ENCODE peak calls at places on chromosomes 5 and 9, in four cellular contexts. D is CD8-positive, alpha-beta T cell; C is uterus; V is neural progenitor cell. T is an unnamed sample.

GRCh38 chr9:130446111-130446861 is 1.5 kb downstream of the ASS1 start:
- DNase-seq in V (peak), C (peak), D (no peak), T (peak)

GRCh38 chr9:93061791-93062299 is 3.3 kb downstream of the SUSD3 start:
- DNase-seq in D (no peak), V (peak), C (no peak), T (no peak)

GRCh38 chr9:93134018-93134739 is at the start of gene NINJ1:
- DNase-seq in C (peak), D (peak), V (peak), T (peak)

GRCh38 chr5:137248476-137248970 is 250.6 kb downstream of the SPOCK1 start:
- DNase-seq in V (no peak), D (no peak), C (no peak), T (no peak)

GRCh38 chr5:96961053-96961452 is 25.2 kb downstream of the LNPEP start:
- DNase-seq in D (no peak), C (no peak), V (no peak), T (no peak)

GRCh38 chr9:71704806-71705205 is 63.5 kb downstream of the CEMIP2 start:
- DNase-seq in D (no peak), V (no peak), C (no peak), T (no peak)

GRCh38 chr5:1315709-1316587 is 21.1 kb upstream of the TERT start:
- DNase-seq in V (peak), D (peak), C (peak), T (peak)

GRCh38 chr5:39616131-39616530 is 191.4 kb upstream of the DAB2 start:
- DNase-seq in D (no peak), V (no peak), C (no peak), T (no peak)

GRCh38 chr9:110809038-110809595 is 140.5 kb downstream of the MUSK start:
- DNase-seq in C (no peak), D (no peak), V (no peak), T (no peak)

GRCh38 chr9:35262064-35262463 is 100.3 kb downstream of the UNC13B start:
- DNase-seq in C (no peak), V (no peak), D (no peak), T (no peak)

GRCh38 chr9:89525673-89526374 is 27.9 kb upstream of the SEMA4D start:
- DNase-seq in C (no peak), D (no peak), V (no peak), T (peak)

GRCh38 chr5:125190232-125191051 is 444.0 kb upstream of the ZNF608 start:
- DNase-seq in D (no peak), V (no peak), C (no peak), T (no peak)

GRCh38 chr5:158482201-158482600 is 617.5 kb downstream of the EBF1 start:
- DNase-seq in D (no peak), V (no peak), C (no peak), T (no peak)

GRCh38 chr9:124429530-124429867 is 14.3 kb upstream of the PSMB7 start:
- DNase-seq in V (no peak), D (no peak), C (no peak), T (no peak)

GRCh38 chr9:90906316-90907055 is 104.9 kb downstream of the SYK start:
- DNase-seq in D (no peak), C (no peak), V (no peak), T (no peak)

GRCh38 chr9:5574998-5575397 is 53.9 kb upstream of the RIC1 start:
- DNase-seq in D (no peak), C (no peak), V (peak), T (no peak)

GRCh38 chr5:36494028-36494427 is 112.4 kb upstream of the SLC1A3 start:
- DNase-seq in D (no peak), V (no peak), C (no peak), T (no peak)

GRCh38 chr5:73821003-73821402 is 195.0 kb downstream of the ARHGEF28 start:
- DNase-seq in D (no peak), C (no peak), V (no peak), T (no peak)

GRCh38 chr9:36161187-36161586 is 8.0 kb upstream of the CCIN start:
- DNase-seq in D (no peak), V (no peak), C (no peak), T (peak)

DNA sequence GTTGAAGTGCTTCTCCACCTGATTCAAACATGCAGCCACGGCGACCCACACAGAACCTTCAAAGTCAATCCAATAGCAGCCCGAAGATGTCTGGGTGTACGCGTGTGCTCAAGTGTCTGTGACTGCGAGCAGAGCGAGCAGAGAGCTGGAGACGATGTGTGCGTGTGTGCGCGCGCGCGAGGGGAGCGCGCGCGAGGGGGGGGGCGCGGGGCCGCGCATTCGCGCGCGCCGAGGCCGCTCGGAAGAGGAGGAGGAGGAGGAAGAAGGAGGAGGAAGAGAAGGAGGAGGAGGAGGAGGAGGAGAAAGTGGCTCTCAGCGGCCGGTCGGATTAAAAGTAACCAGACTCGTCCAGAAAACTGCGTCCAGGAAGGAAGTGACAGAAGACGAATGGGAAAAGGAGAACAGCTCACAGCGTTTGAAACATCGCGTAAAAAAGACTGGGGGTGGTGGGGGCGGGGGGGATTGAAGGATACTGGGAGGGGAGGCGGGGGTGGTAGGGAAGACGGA is at the start of gene MEF2C:
- DNase-seq in C (peak), D (no peak), V (peak), T (peak)
- H3K27ac ChIP-seq in C (peak), D (no peak), V (no peak), T (peak)

GRCh38 chr5:131377785-131378325 is 114.0 kb downstream of the CDC42SE2 start:
- DNase-seq in C (no peak), D (no peak), V (no peak), T (no peak)
- H3K27ac ChIP-seq in C (no peak), D (peak), V (no peak), T (no peak)

DNA sequence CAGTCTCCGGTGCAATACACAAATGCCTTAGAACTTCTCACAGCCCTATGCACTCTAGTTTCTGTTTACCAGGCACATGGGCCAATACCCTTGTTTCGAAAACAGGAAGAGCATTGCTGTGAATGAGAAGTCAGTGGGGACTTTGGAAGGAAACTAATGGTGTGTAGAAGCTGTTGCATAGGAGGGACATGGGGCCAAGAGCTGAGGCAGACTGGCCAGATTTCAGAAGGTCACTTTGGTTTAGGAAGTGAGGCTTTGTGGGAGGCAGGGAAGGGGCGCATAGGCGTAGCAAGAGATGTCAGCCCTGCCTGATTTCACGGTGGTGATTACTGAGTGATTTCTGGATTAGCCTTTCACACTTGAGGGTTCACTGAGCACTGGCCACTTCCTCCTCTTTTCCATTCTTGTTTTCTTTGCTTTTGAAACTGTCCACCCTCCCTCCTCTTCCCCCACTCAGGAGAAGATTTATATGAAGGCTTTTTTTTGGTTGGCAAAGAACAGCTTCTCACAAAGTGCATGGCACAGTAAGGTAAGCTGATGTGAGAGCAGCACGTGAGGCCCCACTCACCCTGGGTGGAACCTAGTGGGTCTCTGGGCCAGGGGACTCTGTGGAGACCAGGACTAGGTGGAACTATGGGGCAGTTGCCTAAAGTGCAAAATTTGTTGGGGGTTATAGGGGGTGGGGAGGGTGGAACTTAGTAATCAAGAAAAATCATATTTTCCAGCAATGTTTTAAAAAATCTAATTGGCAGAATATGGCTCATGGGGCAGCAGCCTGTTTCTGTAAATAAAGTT is 6.1 kb upstream of the TMEM252 start:
- DNase-seq in C (no peak), V (no peak), D (no peak), T (peak)
- H3K27ac ChIP-seq in C (peak), V (no peak), D (no peak), T (no peak)

GRCh38 chr9:14271078-14271673 is 42.8 kb downstream of the NFIB start:
- DNase-seq in C (peak), D (no peak), V (peak), T (no peak)
- H3K27ac ChIP-seq in C (peak), D (no peak), V (no peak), T (no peak)

DNA sequence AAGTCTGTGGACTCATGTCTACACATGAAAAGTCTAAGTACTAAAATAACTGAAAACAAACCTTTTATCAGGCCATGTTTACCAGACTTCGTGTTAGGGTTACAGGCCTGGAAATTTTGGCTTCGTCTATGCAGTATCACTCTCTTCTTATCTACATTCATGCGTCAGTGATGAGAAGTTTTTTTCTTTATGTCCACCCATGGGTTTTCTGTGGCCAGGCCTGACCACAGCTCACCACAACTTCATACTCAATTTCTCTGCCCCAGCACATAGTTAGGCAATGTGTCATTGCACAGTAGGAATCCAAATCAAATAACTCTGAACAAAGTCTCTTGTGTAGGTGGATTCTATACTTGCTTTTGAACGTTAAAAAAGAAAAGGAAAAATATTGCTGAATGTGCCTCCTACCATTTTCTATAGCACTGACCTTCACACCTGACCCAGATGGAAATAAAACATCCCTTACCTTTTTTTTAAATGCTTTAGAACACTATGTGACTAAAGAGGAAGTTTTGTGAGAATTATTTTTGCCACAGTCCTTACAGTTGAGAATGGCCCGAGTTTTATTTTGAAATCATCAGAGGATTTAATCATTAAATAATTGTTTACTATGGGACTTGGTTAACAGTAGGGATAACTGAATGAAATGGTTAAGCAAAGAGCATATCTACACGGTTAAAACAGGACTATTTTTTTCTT is 1247.1 kb upstream of the ACO1 start:
- DNase-seq in V (no peak), C (no peak), D (no peak), T (no peak)
- H3K27ac ChIP-seq in V (no peak), C (no peak), D (no peak), T (no peak)

T was measured in tibial artery.